ENCODE peak calls at places on chromosomes 1 and 21, in five cellular contexts. H, B, V, D and L are unnamed samples.

GRCh38 chr1:43366179-43366578 is 1.6 kb downstream of the ELOVL1 start:
- DNase-seq in H (peak), B (peak), V (peak), D (no peak), L (no peak)

GRCh38 chr1:214072758-214073157 is 85.0 kb downstream of the PROX1 start:
- DNase-seq in H (no peak), B (no peak), V (no peak), D (no peak), L (no peak)

GRCh38 chr21:42002421-42002958 is 7.7 kb downstream of the ZBTB21 start:
- DNase-seq in H (no peak), B (no peak), V (no peak), D (no peak), L (no peak)

GRCh38 chr1:18630511-18631495 is at the start of gene PAX7:
- DNase-seq in H (peak), B (no peak), V (no peak), D (no peak), L (no peak)

GRCh38 chr1:115771847-115772457 is 3.4 kb upstream of the CASQ2 start:
- DNase-seq in H (peak), B (peak), V (peak), D (peak), L (peak)

GRCh38 chr1:155504207-155504606 is 58.4 kb downstream of the ASH1L start:
- DNase-seq in H (peak), B (no peak), V (no peak), D (no peak), L (no peak)

GRCh38 chr1:184210822-184211221 is 159.3 kb downstream of the TSEN15 start:
- DNase-seq in H (peak), B (no peak), V (no peak), D (no peak), L (no peak)

GRCh38 chr1:64038965-64039926 is 164.2 kb upstream of the UBE2U start:
- DNase-seq in H (peak), B (peak), V (peak), D (no peak), L (peak)

GRCh38 chr21:32312321-32312720 is 13.7 kb downstream of the MRAP start:
- DNase-seq in H (no peak), B (no peak), V (no peak), D (no peak), L (no peak)

GRCh38 chr1:68131261-68131660 is 80.8 kb upstream of the DIRAS3 start:
- DNase-seq in H (no peak), B (no peak), V (no peak), D (no peak), L (no peak)

GRCh38 chr1:180814258-180814657 is 98.4 kb upstream of the KIAA1614 start:
- DNase-seq in H (no peak), B (no peak), V (no peak), D (no peak), L (no peak)
- H3K4me3 ChIP-seq in H (no peak), B (no peak), V (no peak), D (no peak), L (no peak)

GRCh38 chr1:52140633-52141512 is 1.0 kb upstream of the ZFYVE9 start:
- DNase-seq in H (no peak), B (no peak), V (no peak), D (no peak), L (no peak)
- H3K4me3 ChIP-seq in H (peak), B (peak), V (peak), D (no peak), L (peak)

GRCh38 chr1:89198500-89199072 is at the start of gene GBP4:
- DNase-seq in H (peak), B (peak), V (peak), D (no peak), L (peak)
- H3K4me3 ChIP-seq in H (no peak), B (peak), V (peak), D (no peak), L (peak)

DNA sequence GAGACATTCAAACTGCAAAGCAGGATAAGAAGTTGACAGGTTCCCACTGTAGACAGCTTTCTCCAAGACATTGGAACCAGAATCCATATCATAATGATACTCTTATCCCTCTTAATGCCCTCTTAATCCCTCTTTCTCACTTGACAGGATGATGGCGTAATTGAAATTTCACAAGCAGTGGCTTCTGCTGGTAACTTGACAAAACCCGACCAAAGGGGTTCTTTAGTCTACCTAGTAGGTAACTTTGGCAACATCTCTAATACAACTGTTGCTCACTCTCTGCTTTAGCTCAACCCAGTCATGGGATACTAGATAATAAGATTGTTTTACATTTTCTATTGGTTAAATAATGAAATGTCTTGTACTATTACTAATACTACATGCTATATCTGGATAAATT is 34.7 kb downstream of the S100A10 start:
- DNase-seq in H (no peak), B (no peak), V (no peak), D (no peak), L (no peak)
- H3K4me3 ChIP-seq in H (no peak), B (no peak), V (no peak), D (no peak), L (no peak)

GRCh38 chr1:89855413-89856123 is 34.7 kb downstream of the LRRC8D start:
- DNase-seq in H (no peak), B (no peak), V (no peak), D (no peak), L (no peak)
- H3K4me3 ChIP-seq in H (no peak), B (no peak), V (no peak), D (no peak), L (no peak)